ENCODE peak calls at places on chromosomes 1 and 21, in eight cellular contexts. V is left lung, E is mammary epithelial cell, S is lung, T is HCT116, Z is AG04450, B is pancreas, L is suprapubic skin. R is an unnamed sample.
A peak's percentile ranks its signal among the peaks of the same experiment; 100 is the strongest.

GRCh38 chr21:26550357-26550756 is 22.7 kb downstream of the CYYR1 start:
- DNase-seq in V (no peak), E (no peak), S (no peak), L (no peak), T (no peak), Z (no peak), B (no peak), R (peak; percentile 2)

GRCh38 chr21:42540396-42540795 is 26.7 kb downstream of the SLC37A1 start:
- DNase-seq in T (no peak), E (no peak), L (no peak), Z (no peak), V (no peak), B (no peak), S (no peak), R (no peak)

GRCh38 chr1:153434746-153435455 is 18.6 kb downstream of the S100A7A start:
- DNase-seq in L (no peak), B (no peak), Z (no peak), S (peak; percentile 11), V (no peak), E (no peak), T (no peak), R (no peak)

GRCh38 chr1:18951818-18952391 is 4.6 kb downstream of the IFFO2 start:
- DNase-seq in E (peak; percentile 51), B (no peak), S (no peak), V (no peak), Z (no peak), T (no peak), L (no peak), R (no peak)

GRCh38 chr1:185570962-185571361 is 163.2 kb upstream of the HMCN1 start:
- DNase-seq in B (no peak), Z (no peak), V (no peak), L (no peak), E (peak; percentile 48), S (no peak), T (no peak), R (no peak)

GRCh38 chr1:231206856-231207255 is 34.2 kb upstream of the GNPAT start:
- DNase-seq in B (no peak), S (no peak), L (no peak), E (no peak), V (no peak), T (no peak), Z (no peak), R (no peak)

GRCh38 chr21:46229133-46229922 is 754 bp upstream of the LSS start:
- DNase-seq in B (peak; percentile 62), T (no peak), L (no peak), E (no peak), S (no peak), Z (no peak), V (peak; percentile 92), R (no peak)

GRCh38 chr1:77039739-77040138 is 172.5 kb downstream of the ST6GALNAC5 start:
- DNase-seq in B (no peak), V (no peak), Z (peak; percentile 79), T (peak; percentile 66), E (peak; percentile 95), L (no peak), S (peak; percentile 36), R (peak; percentile 72)

GRCh38 chr1:84619383-84620093 is 45.3 kb upstream of the CTBS start:
- DNase-seq in E (peak; percentile 88), B (peak; percentile 25), Z (no peak), S (no peak), L (no peak), T (peak; percentile 80), V (no peak), R (peak; percentile 75)

GRCh38 chr1:172002725-172003345 is 161.5 kb downstream of the DNM3 start:
- DNase-seq in L (no peak), S (no peak), B (peak; percentile 18), V (no peak), E (peak; percentile 40), T (peak; percentile 39), Z (peak; percentile 43), R (peak; percentile 85)

GRCh38 chr1:107138767-107139445 is 1.9 kb upstream of the NTNG1 start:
- DNase-seq in Z (no peak), L (no peak), T (no peak), S (no peak), B (no peak), V (no peak), E (peak; percentile 72), R (no peak)

GRCh38 chr1:248597589-248597988 is at the start of gene OR2T10:
- DNase-seq in Z (no peak), V (peak; percentile 29), L (no peak), B (no peak), S (no peak), T (no peak), E (no peak), R (no peak)

GRCh38 chr1:13730751-13731482 is 30.9 kb downstream of the PRDM2 start:
- DNase-seq in E (no peak), V (peak; percentile 78), B (no peak), Z (no peak), T (no peak), S (peak; percentile 36), L (no peak), R (no peak)

GRCh38 chr1:19009882-19010321 is 53.4 kb upstream of the IFFO2 start:
- DNase-seq in L (peak; percentile 48), E (peak; percentile 75), B (peak; percentile 56), V (no peak), Z (peak; percentile 55), S (no peak), T (peak; percentile 54), R (peak; percentile 65)

GRCh38 chr1:61975621-61976020 is 219.0 kb upstream of the L1TD1 start:
- DNase-seq in L (no peak), B (no peak), S (no peak), V (no peak), E (no peak), Z (no peak), T (no peak), R (no peak)

GRCh38 chr1:225342695-225343094 is 85.1 kb downstream of the LBR start:
- DNase-seq in B (no peak), T (no peak), Z (no peak), E (no peak), V (no peak), L (no peak), S (no peak), R (no peak)

GRCh38 chr1:109112056-109112651 is 1.8 kb upstream of the ELAPOR1 start:
- DNase-seq in T (no peak), S (no peak), Z (no peak), L (no peak), B (no peak), E (peak; percentile 28), V (no peak), R (peak; percentile 50)

GRCh38 chr1:109113787-109114568 is at the start of gene ELAPOR1:
- DNase-seq in E (peak; percentile 66), L (no peak), S (peak; percentile 62), B (peak; percentile 68), T (no peak), Z (no peak), V (peak; percentile 83), R (peak; percentile 16)

GRCh38 chr1:109112652-109113285 is 1.1 kb upstream of the ELAPOR1 start:
- DNase-seq in L (peak; percentile 97), T (peak; percentile 80), Z (peak; percentile 66), S (peak; percentile 94), V (peak; percentile 99), E (peak; percentile 77), B (peak; percentile 91), R (peak; percentile 85)

GRCh38 chr1:109116286-109116685 is 2.4 kb downstream of the ELAPOR1 start:
- DNase-seq in E (no peak), S (no peak), Z (no peak), V (no peak), T (no peak), B (no peak), L (no peak), R (no peak)

GRCh38 chr1:109115685-109116084 is 1.8 kb downstream of the ELAPOR1 start:
- DNase-seq in B (no peak), T (no peak), L (no peak), Z (no peak), V (no peak), S (no peak), E (no peak), R (no peak)
- H3K4me3 ChIP-seq in B (peak overlapping the region; percentile 40), T (no peak overlapping the region), L (no peak overlapping the region), Z (no peak overlapping the region), V (no peak overlapping the region), S (no peak overlapping the region), E (no peak overlapping the region), R (no peak overlapping the region)

DNA sequence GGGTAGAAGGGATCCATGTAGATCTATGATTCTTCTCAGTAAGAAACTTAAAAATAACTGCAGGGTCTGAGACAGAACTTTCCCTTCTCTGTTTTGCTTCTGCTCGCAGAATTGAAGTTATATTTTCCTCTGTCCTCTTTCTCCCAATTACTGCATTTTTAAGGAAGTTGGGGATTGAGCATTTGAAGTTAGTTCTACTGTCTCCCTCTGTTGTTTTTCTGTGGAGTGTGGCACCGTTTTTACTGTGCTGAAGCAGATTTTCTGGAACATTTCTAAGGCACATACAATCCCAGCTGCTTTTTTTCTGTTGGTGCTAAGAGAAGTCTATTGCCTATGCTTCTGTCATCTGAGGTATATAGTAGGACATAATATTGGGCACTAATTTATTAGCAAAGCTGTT is 43.3 kb downstream of the RASAL2 start:
- DNase-seq in V (no peak), S (no peak), B (no peak), L (no peak), T (no peak), E (no peak), Z (no peak), R (peak; percentile 41)
- H3K4me3 ChIP-seq in V (no peak overlapping the region), S (no peak overlapping the region), B (no peak overlapping the region), L (no peak overlapping the region), T (no peak overlapping the region), E (no peak overlapping the region), Z (no peak overlapping the region), R (no peak overlapping the region)

GRCh38 chr1:68174173-68175113 is 57.9 kb downstream of the WLS start:
- DNase-seq in V (no peak), E (peak; percentile 93), Z (peak; percentile 94), B (peak; percentile 72), S (peak; percentile 71), L (no peak), T (peak; percentile 22), R (peak; percentile 98)

GRCh38 chr1:68178821-68179490 is 53.4 kb downstream of the WLS start:
- DNase-seq in T (no peak), E (peak; percentile 76), B (no peak), V (no peak), S (no peak), Z (no peak), L (no peak), R (no peak)

GRCh38 chr1:68175621-68176398 is 56.5 kb downstream of the WLS start:
- DNase-seq in E (peak; percentile 41), Z (no peak), S (no peak), B (peak; percentile 51), V (no peak), T (no peak), L (no peak), R (peak; percentile 65)

GRCh38 chr1:68168545-68169065 is 63.7 kb downstream of the WLS start:
- DNase-seq in Z (no peak), B (no peak), L (no peak), T (no peak), E (no peak), S (no peak), V (no peak), R (peak; percentile 65)

GRCh38 chr1:68173283-68174172 is 58.8 kb downstream of the WLS start:
- DNase-seq in S (no peak), V (no peak), T (no peak), B (no peak), E (no peak), L (no peak), Z (no peak), R (peak; percentile 76)
- H3K4me3 ChIP-seq in S (no peak overlapping the region), V (no peak overlapping the region), T (peak overlapping the region; percentile 26), B (no peak overlapping the region), E (peak overlapping the region; percentile 31), L (no peak overlapping the region), Z (peak overlapping the region; percentile 38), R (peak overlapping the region; percentile 29)

GRCh38 chr1:164767257-164768044 is 208.5 kb downstream of the PBX1 start:
- DNase-seq in V (no peak), E (no peak), Z (peak; percentile 86), B (no peak), S (no peak), T (no peak), L (no peak), R (peak; percentile 99)
- H3K4me3 ChIP-seq in V (no peak overlapping the region), E (no peak overlapping the region), Z (no peak overlapping the region), B (no peak overlapping the region), S (no peak overlapping the region), T (no peak overlapping the region), L (no peak overlapping the region), R (no peak overlapping the region)